ENCODE peak calls at places on chromosome 1, in six cellular contexts. W, Q, A, M, H and U are unnamed samples.

GRCh38 chr1:61504840-61505239 is 220.1 kb downstream of the TM2D1 start:
- DNase-seq in W (peak; percentile 60), Q (no peak), A (peak; percentile 28), M (peak; percentile 79), H (no peak), U (no peak)

GRCh38 chr1:55558515-55558914 is 343.4 kb upstream of the USP24 start:
- DNase-seq in W (no peak), Q (no peak), A (no peak), M (no peak), H (no peak), U (no peak)

GRCh38 chr1:244779410-244779809 is 56.0 kb upstream of the COX20 start:
- DNase-seq in W (no peak), Q (no peak), A (no peak), M (no peak), H (no peak), U (no peak)

GRCh38 chr1:26627959-26628358 is 67.9 kb upstream of the ARID1A start:
- DNase-seq in W (no peak), Q (no peak), A (no peak), M (no peak), H (no peak), U (no peak)

GRCh38 chr1:227745568-227745967 is 10.3 kb downstream of the SNAP47 start:
- DNase-seq in W (no peak), Q (no peak), A (no peak), M (no peak), H (no peak), U (no peak)

GRCh38 chr1:202121006-202121405 is 1.7 kb upstream of the GPR37L1 start:
- DNase-seq in W (no peak), Q (no peak), A (no peak), M (no peak), H (no peak), U (no peak)

GRCh38 chr1:233172201-233172600 is 123.3 kb downstream of the PCNX2 start:
- DNase-seq in W (no peak), Q (no peak), A (peak; percentile 15), M (peak; percentile 67), H (no peak), U (no peak)

GRCh38 chr1:234079896-234080295 is 175.4 kb downstream of the SLC35F3 start:
- DNase-seq in W (no peak), Q (no peak), A (no peak), M (no peak), H (no peak), U (no peak)

GRCh38 chr1:106080608-106081325 is 975.7 kb upstream of the PRMT6 start:
- DNase-seq in W (no peak), Q (no peak), A (no peak), M (no peak), H (no peak), U (no peak)

GRCh38 chr1:39692152-39693064 is 1.2 kb upstream of the HPCAL4 start:
- DNase-seq in W (no peak), Q (no peak), A (no peak), M (no peak), H (peak; percentile 57), U (no peak)

GRCh38 chr1:75969550-75969949 is 37.3 kb upstream of the ASB17 start:
- DNase-seq in W (no peak), Q (no peak), A (no peak), M (no peak), H (no peak), U (no peak)

GRCh38 chr1:27038020-27038419 is 25.4 kb upstream of the TENT5B start:
- DNase-seq in W (no peak), Q (no peak), A (no peak), M (no peak), H (no peak), U (no peak)

GRCh38 chr1:40017951-40018575 is 22.5 kb upstream of the CAP1 start:
- DNase-seq in W (no peak), Q (no peak), A (no peak), M (no peak), H (no peak), U (no peak)

GRCh38 chr1:197200468-197200899 is 54.0 kb upstream of the ASPM start:
- DNase-seq in W (no peak), Q (no peak), A (no peak), M (peak; percentile 61), H (no peak), U (no peak)